ENCODE peak calls at places on chromosome 15, in five cellular contexts. W, L, E, N and G are unnamed samples.

GRCh38 chr15:101445562-101446526 is 43.7 kb downstream of the PCSK6 start:
- DNase-seq in W (no peak), L (no peak), E (peak; percentile 83), N (peak; percentile 24), G (peak; percentile 80)

GRCh38 chr15:40451497-40452158 is 10.9 kb downstream of the BAHD1 start:
- DNase-seq in W (no peak), L (no peak), E (no peak), N (no peak), G (no peak)

GRCh38 chr15:80568298-80568697 is 126.8 kb upstream of the ABHD17C start:
- DNase-seq in W (no peak), L (no peak), E (no peak), N (no peak), G (no peak)

GRCh38 chr15:85100186-85100937 is 118.7 kb downstream of the PDE8A start:
- DNase-seq in W (peak; percentile 92), L (no peak), E (no peak), N (peak; percentile 95), G (no peak)

GRCh38 chr15:50390549-50391264 is 33.5 kb upstream of the USP8 start:
- DNase-seq in W (no peak), L (no peak), E (no peak), N (no peak), G (no peak)

GRCh38 chr15:48355377-48355776 is 24.1 kb downstream of the DUT start:
- DNase-seq in W (no peak), L (no peak), E (no peak), N (no peak), G (no peak)

GRCh38 chr15:77527164-77527778 is 105.4 kb downstream of the LINGO1 start:
- DNase-seq in W (peak; percentile 68), L (no peak), E (peak; percentile 83), N (peak; percentile 38), G (no peak)

GRCh38 chr15:61243984-61244593 is 15.0 kb upstream of the RORA start:
- DNase-seq in W (no peak), L (no peak), E (no peak), N (no peak), G (no peak)

GRCh38 chr15:45391746-45392711 is 13.7 kb upstream of the GATM start:
- DNase-seq in W (no peak), L (no peak), E (no peak), N (no peak), G (no peak)

GRCh38 chr15:36831125-36831914 is 251.9 kb downstream of the CDIN1 start:
- DNase-seq in W (no peak), L (no peak), E (no peak), N (no peak), G (no peak)

GRCh38 chr15:42148808-42149492 is 7.5 kb downstream of the PLA2G4F start:
- DNase-seq in W (peak; percentile 55), L (no peak), E (no peak), N (no peak), G (no peak)

GRCh38 chr15:49620174-49620573 is 444 bp downstream of the FAM227B start:
- DNase-seq in W (no peak), L (no peak), E (no peak), N (no peak), G (no peak)

GRCh38 chr15:64842986-64843561 is 1.4 kb downstream of the PLEKHO2 start:
- DNase-seq in W (peak; percentile 80), L (no peak), E (peak; percentile 79), N (peak; percentile 48), G (peak; percentile 86)

GRCh38 chr15:69410290-69410874 is 3.8 kb upstream of the KIF23 start:
- DNase-seq in W (no peak), L (no peak), E (no peak), N (peak; percentile 31), G (no peak)

GRCh38 chr15:99100245-99101173 is 4.4 kb upstream of the SYNM start:
- DNase-seq in W (peak; percentile 89), L (peak; percentile 18), E (peak; percentile 91), N (peak; percentile 80), G (peak; percentile 82)

GRCh38 chr15:35305906-35306305 is 220.8 kb upstream of the NANOGP8 start:
- DNase-seq in W (no peak), L (no peak), E (no peak), N (no peak), G (no peak)

GRCh38 chr15:48896775-48897143 is 18.8 kb downstream of the EID1 start:
- DNase-seq in W (no peak), L (no peak), E (no peak), N (no peak), G (no peak)

GRCh38 chr15:40549894-40550293 is 14.9 kb downstream of the CCDC32 start:
- DNase-seq in W (no peak), L (no peak), E (peak; percentile 83), N (no peak), G (peak; percentile 71)

GRCh38 chr15:73786518-73786917 is 33.4 kb upstream of the INSYN1 start:
- DNase-seq in W (no peak), L (no peak), E (no peak), N (no peak), G (no peak)

GRCh38 chr15:66644000-66644787 is 57.8 kb upstream of the SMAD6 start:
- DNase-seq in W (no peak), L (no peak), E (no peak), N (no peak), G (no peak)

GRCh38 chr15:66253296-66253642 is 281 bp downstream of the MEGF11 start:
- DNase-seq in W (no peak), L (no peak), E (no peak), N (no peak), G (no peak)

GRCh38 chr15:34578283-34578674 is 5.2 kb downstream of the GOLGA8B start:
- DNase-seq in W (no peak), L (no peak), E (no peak), N (no peak), G (no peak)

GRCh38 chr15:65400760-65401606 is 21.8 kb downstream of the IGDCC4 start:
- DNase-seq in W (peak; percentile 77), L (peak; percentile 32), E (no peak), N (peak; percentile 84), G (peak; percentile 64)

GRCh38 chr15:71171195-71171594 is 55.9 kb downstream of the THSD4 start:
- DNase-seq in W (no peak), L (no peak), E (no peak), N (no peak), G (no peak)

GRCh38 chr15:74624020-74624602 is 8.5 kb downstream of the CLK3 start:
- DNase-seq in W (peak; percentile 64), L (no peak), E (no peak), N (no peak), G (no peak)

GRCh38 chr15:83310521-83311456 is 26.3 kb upstream of the BNC1 start:
- DNase-seq in W (no peak), L (no peak), E (no peak), N (no peak), G (no peak)

GRCh38 chr15:50232791-50233190 is 32.7 kb downstream of the HDC start:
- DNase-seq in W (no peak), L (no peak), E (no peak), N (no peak), G (no peak)

GRCh38 chr15:58243083-58243482 is 104.9 kb downstream of the AQP9 start:
- DNase-seq in W (no peak), L (no peak), E (no peak), N (no peak), G (no peak)

GRCh38 chr15:71043373-71043772 is 71.9 kb upstream of the THSD4 start:
- DNase-seq in W (no peak), L (no peak), E (no peak), N (no peak), G (no peak)

GRCh38 chr15:71079208-71080044 is 35.8 kb upstream of the THSD4 start:
- DNase-seq in W (no peak), L (no peak), E (no peak), N (peak; percentile 52), G (no peak)

GRCh38 chr15:71658036-71658435 is 152.3 kb upstream of the NR2E3 start:
- DNase-seq in W (no peak), L (no peak), E (no peak), N (no peak), G (no peak)

GRCh38 chr15:75201609-75202250 is at the start of gene C15orf39:
- DNase-seq in W (peak; percentile 90), L (peak; percentile 65), E (peak; percentile 91), N (peak; percentile 69), G (no peak)

GRCh38 chr15:32898414-32898813 is 180.6 kb downstream of the GREM1 start:
- DNase-seq in W (no peak), L (no peak), E (no peak), N (no peak), G (no peak)

GRCh38 chr15:50017522-50017921 is 101.5 kb downstream of the ATP8B4 start:
- DNase-seq in W (no peak), L (no peak), E (no peak), N (no peak), G (no peak)

GRCh38 chr15:48424076-48424475 is 92.8 kb downstream of the DUT start:
- DNase-seq in W (no peak), L (no peak), E (no peak), N (no peak), G (no peak)

GRCh38 chr15:56813995-56814394 is 80.7 kb upstream of the ZNF280D start:
- DNase-seq in W (no peak), L (no peak), E (no peak), N (no peak), G (no peak)

GRCh38 chr15:43881944-43882343 is 55.1 kb downstream of the WDR76 start:
- DNase-seq in W (no peak), L (no peak), E (no peak), N (peak; percentile 13), G (no peak)
- TF ChIP-seq CTCF in W (peak; percentile 29), L (no peak), E (peak; percentile 34), N (peak; percentile 14), G (no peak)

GRCh38 chr15:38618242-38618925 is 53.8 kb upstream of the RASGRP1 start:
- DNase-seq in W (no peak), L (no peak), E (no peak), N (no peak), G (no peak)
- H3K27me3 ChIP-seq in W (no peaks in the 10 kb centered on the region), L (no peaks in the 10 kb centered on the region), E (no peaks in the 10 kb centered on the region), N (no peaks in the 10 kb centered on the region), G (no peaks in the 10 kb centered on the region)

DNA sequence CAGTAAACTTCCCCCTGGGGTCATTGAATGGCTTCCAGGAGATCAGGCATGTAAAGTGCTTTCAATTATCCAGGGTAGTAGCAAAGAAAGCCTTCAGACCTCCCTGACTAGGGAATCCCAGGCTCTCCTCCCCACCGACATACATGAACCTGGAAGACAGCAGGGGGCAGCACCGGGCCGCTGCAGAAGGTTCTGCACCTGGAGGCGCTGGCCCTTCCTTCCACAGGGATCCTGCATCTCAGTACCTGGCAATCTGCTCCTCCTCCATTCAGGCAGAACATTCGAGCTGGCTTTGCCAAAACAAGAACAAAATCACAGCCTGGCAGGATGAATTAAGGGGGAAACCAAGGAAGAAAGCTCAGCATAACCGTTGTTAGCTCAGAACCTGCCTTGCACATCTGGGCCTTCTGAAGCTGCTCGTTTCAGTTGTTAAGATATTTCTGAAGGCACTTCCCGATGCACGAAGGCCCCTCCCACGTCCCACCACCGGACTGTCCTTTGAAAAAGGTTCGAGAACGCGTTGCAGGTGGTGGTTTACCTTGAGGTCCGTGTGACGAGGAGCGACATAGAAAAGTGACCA is 237.7 kb downstream of the SLCO3A1 start:
- DNase-seq in W (peak; percentile 77), L (no peak), E (peak; percentile 67), N (peak; percentile 79), G (no peak)
- H3K9me3 ChIP-seq in W (no peaks in the 10 kb centered on the region), L (no peaks in the 10 kb centered on the region), E (no peaks in the 10 kb centered on the region), N (no peaks in the 10 kb centered on the region), G (no peaks in the 10 kb centered on the region)

DNA sequence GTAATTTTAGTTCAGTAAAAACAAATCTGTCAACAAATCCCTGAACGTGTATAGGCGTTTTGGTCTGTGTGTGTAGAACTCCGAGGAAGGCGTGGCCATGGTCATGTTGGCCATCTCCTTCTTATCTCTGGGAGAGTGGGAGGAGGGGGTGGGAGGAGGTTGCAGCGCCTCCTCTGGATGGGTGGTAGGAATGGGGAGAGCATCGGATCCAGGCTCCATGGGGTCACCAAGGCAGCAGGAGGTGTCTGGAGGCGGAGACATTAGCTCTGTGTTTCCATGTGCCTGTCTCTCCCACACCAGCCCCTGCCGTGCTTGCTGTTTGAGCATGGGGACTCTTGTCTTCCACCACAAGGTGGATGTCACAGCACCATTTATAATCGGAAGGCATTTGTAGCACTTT is 34.5 kb upstream of the TRPM1 start:
- DNase-seq in W (no peak), L (no peak), E (no peak), N (no peak), G (peak; percentile 36)
- TF ChIP-seq CTCF in W (no peak), L (no peak), E (no peak), N (no peak), G (no peak)